ENCODE peak calls at places on chromosomes 13 and 19, in six cellular contexts. R, G, P, I, M and E are unnamed samples.
A peak's percentile ranks its signal among the peaks of the same experiment; 100 is the strongest.

GRCh38 chr13:80100636-80101035 is 240.3 kb downstream of the SPRY2 start:
- DNase-seq in G (no peak), I (peak; percentile 56), R (peak; percentile 73), P (no peak), M (no peak), E (no peak)

GRCh38 chr13:42847891-42848663 is 66.7 kb downstream of the FAM216B start:
- DNase-seq in R (peak; percentile 49), P (no peak), G (no peak), I (peak; percentile 57), M (no peak), E (no peak)

GRCh38 chr19:16190736-16191135 is 5.5 kb downstream of the FAM32A start:
- DNase-seq in P (no peak), G (peak; percentile 24), R (no peak), M (no peak), I (no peak), E (no peak)

GRCh38 chr19:42207767-42208259 is 9.7 kb downstream of the DEDD2 start:
- DNase-seq in I (peak; percentile 72), P (peak; percentile 76), M (no peak), R (peak; percentile 84), G (no peak), E (no peak)

GRCh38 chr13:41960700-41961697 is at the start of gene VWA8:
- DNase-seq in G (peak; percentile 84), I (peak; percentile 88), M (peak; percentile 88), P (peak; percentile 84), R (peak; percentile 75), E (peak; percentile 61)

GRCh38 chr19:3977242-3978143 is 6.6 kb upstream of the DAPK3 start:
- DNase-seq in P (no peak), I (no peak), R (no peak), G (no peak), M (no peak), E (no peak)

GRCh38 chr19:1605236-1606137 is at the start of gene UQCR11:
- DNase-seq in P (peak; percentile 92), I (peak; percentile 97), M (peak; percentile 97), G (peak; percentile 97), R (peak; percentile 93), E (peak; percentile 90)

GRCh38 chr19:7505682-7506384 is 10.1 kb upstream of the ZNF358 start:
- DNase-seq in M (no peak), P (no peak), G (no peak), R (no peak), I (no peak), E (no peak)

GRCh38 chr13:79404361-79404760 is 1.7 kb downstream of the RBM26 start:
- DNase-seq in P (no peak), G (no peak), I (no peak), R (no peak), M (no peak), E (no peak)

GRCh38 chr19:6828306-6828697 is 55.8 kb downstream of the VAV1 start:
- DNase-seq in P (peak; percentile 16), I (no peak), M (no peak), R (no peak), G (peak; percentile 45), E (no peak)

GRCh38 chr13:60931858-60932546 is 483.6 kb downstream of the PCDH20 start:
- DNase-seq in I (no peak), R (no peak), G (no peak), M (no peak), P (no peak), E (no peak)

GRCh38 chr13:85386424-85386823 is 412.8 kb downstream of the SLITRK6 start:
- DNase-seq in R (peak; percentile 13), P (no peak), M (no peak), G (no peak), I (peak; percentile 8), E (no peak)

GRCh38 chr19:38693380-38694223 is 46.2 kb downstream of the ACTN4 start:
- DNase-seq in I (peak; percentile 76), P (peak; percentile 98), M (no peak), G (no peak), R (peak; percentile 83), E (no peak)

GRCh38 chr19:16750081-16750480 is 30.4 kb downstream of the NWD1 start:
- DNase-seq in I (no peak), P (no peak), M (no peak), R (no peak), G (no peak), E (peak; percentile 24)

GRCh38 chr19:42045575-42045974 is 24.4 kb downstream of the GRIK5 start:
- DNase-seq in G (no peak), I (no peak), M (no peak), R (no peak), P (no peak), E (no peak)

GRCh38 chr13:107644136-107644535 is 571.2 kb downstream of the LIG4 start:
- DNase-seq in M (no peak), P (no peak), R (no peak), G (no peak), I (no peak), E (no peak)

GRCh38 chr19:55585658-55586339 is 5.2 kb upstream of the ZNF579 start:
- DNase-seq in M (no peak), I (peak; percentile 93), P (no peak), R (peak; percentile 71), G (peak; percentile 78), E (peak; percentile 34)

GRCh38 chr19:41904118-41904870 is 21.3 kb downstream of the ARHGEF1 start:
- DNase-seq in M (no peak), P (no peak), G (no peak), R (no peak), I (no peak), E (no peak)

GRCh38 chr19:40335855-40336700 is 12.1 kb downstream of the C19orf47 start:
- DNase-seq in I (no peak), G (no peak), M (no peak), R (no peak), P (no peak), E (no peak)

GRCh38 chr19:11007376-11007775 is 46.5 kb downstream of the SMARCA4 start:
- DNase-seq in I (no peak), M (no peak), P (no peak), G (no peak), R (no peak), E (no peak)

GRCh38 chr13:97028441-97029299 is 34.4 kb upstream of the OXGR1 start:
- DNase-seq in R (peak; percentile 67), I (peak; percentile 76), G (peak; percentile 71), M (peak; percentile 81), P (peak; percentile 41), E (peak; percentile 34)

GRCh38 chr19:46631481-46631880 is 4.5 kb downstream of the GNG8 start:
- DNase-seq in R (no peak), I (peak; percentile 72), P (peak; percentile 35), G (no peak), M (no peak), E (no peak)

DNA sequence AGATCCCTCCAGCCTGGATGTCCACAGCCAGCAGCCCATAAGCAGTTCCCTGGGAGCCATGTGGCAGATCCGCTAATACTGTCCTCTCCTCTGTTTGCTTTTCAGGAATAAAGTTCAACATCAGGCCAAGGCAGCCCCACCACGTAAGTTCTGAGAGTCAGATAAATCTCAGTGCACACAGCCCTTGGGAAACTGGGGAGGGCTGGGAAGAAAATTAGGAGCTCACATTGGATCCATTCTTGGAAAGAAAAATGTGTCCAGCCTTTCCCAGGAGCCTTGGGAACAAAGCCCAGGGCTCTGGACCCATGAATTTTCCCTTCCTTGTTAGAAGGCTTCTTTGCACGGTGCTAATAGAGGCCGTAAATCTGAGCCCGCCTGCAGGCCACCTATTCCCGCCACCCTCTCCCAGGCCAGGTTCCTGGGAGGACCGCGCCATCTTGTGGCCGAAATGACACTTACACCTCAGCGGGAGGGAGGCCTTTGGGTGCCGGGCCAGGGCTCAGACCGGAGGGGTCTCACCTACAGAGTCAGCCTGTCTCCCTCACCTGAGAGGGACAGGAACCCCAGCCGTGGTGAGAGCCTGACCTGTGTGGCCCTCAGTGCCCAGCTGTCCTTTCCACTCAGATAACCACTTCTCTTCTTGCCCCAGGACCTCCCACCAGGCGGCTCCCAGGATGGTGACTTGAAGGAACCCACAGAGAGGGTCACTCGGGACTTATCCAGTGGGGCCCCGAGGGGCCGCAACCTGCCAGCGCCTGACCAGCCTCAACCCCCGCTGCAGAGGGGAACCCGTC is 25.2 kb upstream of the KCTD15 start:
- DNase-seq in R (peak; percentile 45), P (peak; percentile 36), I (peak; percentile 78), M (no peak), G (peak; percentile 77), E (peak; percentile 24)
- H3K27ac ChIP-seq in R (no peak overlapping the region), P (no peak overlapping the region), I (no peak overlapping the region), M (no peak overlapping the region), G (no peak overlapping the region), E (no peak overlapping the region)

GRCh38 chr13:105363747-105364177 is 1171.7 kb downstream of the EFNB2 start:
- DNase-seq in M (no peak), I (peak; percentile 17), R (no peak), P (no peak), G (no peak), E (no peak)

GRCh38 chr13:105365831-105366230 is 1169.6 kb downstream of the EFNB2 start:
- DNase-seq in I (no peak), P (peak; percentile 17), M (no peak), R (no peak), G (no peak), E (no peak)

GRCh38 chr13:105370011-105370645 is 1165.3 kb downstream of the EFNB2 start:
- DNase-seq in R (no peak), G (no peak), P (no peak), M (no peak), I (peak; percentile 8), E (no peak)

DNA sequence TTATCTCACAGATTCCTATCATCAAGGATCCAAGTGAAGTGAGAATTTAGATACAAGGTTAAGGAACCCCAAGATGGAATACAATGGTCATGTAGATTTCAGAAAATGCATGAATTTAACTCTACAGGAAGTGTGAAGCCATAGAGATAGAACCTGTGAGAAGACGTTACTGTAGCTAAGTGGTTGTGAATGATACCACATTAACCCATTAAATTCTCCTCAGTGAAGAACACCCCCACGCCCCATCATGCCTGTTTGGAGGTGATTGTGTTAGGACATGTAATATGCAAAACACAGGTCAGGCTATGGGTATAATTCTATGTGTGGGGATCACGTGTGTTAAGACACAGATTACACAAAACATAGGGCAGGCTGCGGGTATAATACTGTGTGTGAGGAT is 1166.7 kb downstream of the EFNB2 start:
- DNase-seq in M (no peak), G (no peak), R (no peak), I (no peak), P (no peak), E (no peak)
- H3K27ac ChIP-seq in M (no peak overlapping the region), G (no peak overlapping the region), R (no peak overlapping the region), I (no peak overlapping the region), P (no peak overlapping the region), E (no peak overlapping the region)

DNA sequence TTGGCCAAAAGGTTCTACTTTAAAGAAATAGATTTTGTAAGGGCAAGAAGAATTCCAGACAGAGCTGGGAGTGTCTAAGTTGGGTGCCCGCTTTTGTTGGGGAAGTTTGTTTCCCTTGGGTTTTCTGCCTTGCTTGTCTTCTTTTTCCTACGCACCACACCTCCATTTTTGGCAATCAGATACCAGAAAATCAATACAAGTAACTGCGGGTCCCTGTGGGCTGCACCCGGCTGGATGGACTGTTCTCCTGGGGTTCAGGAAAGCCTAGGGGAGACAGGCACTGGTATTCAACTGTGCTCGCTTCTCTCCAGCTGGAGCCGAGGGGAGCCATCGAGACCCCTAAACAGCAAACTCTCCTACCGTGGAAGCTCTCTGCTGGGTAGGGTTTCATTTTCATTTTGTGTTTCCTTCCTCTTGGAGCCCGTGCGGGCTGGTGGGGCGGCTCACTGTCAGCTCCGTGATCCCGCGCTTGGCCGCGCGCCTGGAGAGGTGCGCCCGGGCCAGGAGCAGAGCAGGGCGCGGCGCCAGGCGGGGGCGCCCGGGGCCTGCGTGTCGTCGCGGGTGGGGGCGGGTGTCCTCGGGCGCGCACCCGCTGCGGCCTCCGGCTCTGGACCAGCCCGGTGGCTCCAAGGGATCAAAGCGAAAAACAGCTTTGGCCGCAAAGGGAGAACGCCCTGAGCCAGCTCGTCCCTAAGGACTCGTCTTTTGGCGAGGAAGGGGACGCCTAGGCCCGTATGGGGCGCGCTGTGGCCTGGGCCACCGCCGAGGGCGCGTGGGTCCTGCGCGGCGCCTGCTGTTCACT is 347.2 kb downstream of the ZNF536 start:
- DNase-seq in I (peak; percentile 52), R (no peak), M (peak; percentile 78), G (no peak), P (peak; percentile 29), E (no peak)
- H3K27ac ChIP-seq in I (no peak overlapping the region), R (no peak overlapping the region), M (peak overlapping the region; percentile 86), G (peak overlapping the region; percentile 24), P (no peak overlapping the region), E (no peak overlapping the region)

GRCh38 chr13:74063533-74064100 is 70.6 kb downstream of the KLF12 start:
- DNase-seq in I (no peak), G (no peak), P (no peak), R (no peak), M (no peak), E (no peak)
- H3K27ac ChIP-seq in I (peak overlapping the region; percentile 82), G (peak overlapping the region; percentile 80), P (no peak overlapping the region), R (peak overlapping the region; percentile 38), M (no peak overlapping the region), E (no peak overlapping the region)